ENCODE peak calls at places on chromosomes 1 and 21, in seven cellular contexts. W, V, G, R, C, N and E are unnamed samples.

GRCh38 chr1:185408675-185409270 is 91.7 kb upstream of the IVNS1ABP start:
- DNase-seq in G (no peak), W (no peak), V (no peak), N (no peak), C (no peak), R (no peak), E (no peak)

GRCh38 chr1:4171480-4172450 is 271.7 kb upstream of the C1orf174 start:
- DNase-seq in N (no peak), W (no peak), V (no peak), R (peak), G (no peak), C (no peak), E (no peak)

GRCh38 chr1:181135815-181136737 is 47.6 kb downstream of the IER5 start:
- DNase-seq in G (no peak), C (peak), N (peak), V (peak), W (peak), R (no peak), E (no peak)

GRCh38 chr1:247131236-247131635 is 27.1 kb upstream of the ZNF669 start:
- DNase-seq in V (no peak), W (no peak), R (no peak), N (no peak), C (no peak), G (no peak), E (no peak)

GRCh38 chr1:19488136-19488535 is 2.8 kb upstream of the CAPZB start:
- DNase-seq in V (peak), N (peak), G (no peak), W (no peak), R (no peak), C (no peak), E (no peak)

GRCh38 chr1:54843449-54843848 is 42.3 kb upstream of the TTC22 start:
- DNase-seq in W (no peak), R (no peak), G (no peak), V (no peak), C (no peak), N (no peak), E (no peak)

GRCh38 chr1:168161459-168161858 is 17.3 kb upstream of the TIPRL start:
- DNase-seq in N (no peak), C (no peak), G (no peak), V (peak), W (no peak), R (no peak), E (no peak)

GRCh38 chr1:243731301-243731891 is 118.6 kb downstream of the AKT3 start:
- DNase-seq in G (no peak), C (no peak), R (no peak), W (peak), V (peak), N (peak), E (peak)

GRCh38 chr1:93328809-93329477 is 16.8 kb upstream of the DR1 start:
- DNase-seq in G (no peak), W (no peak), C (peak), V (no peak), N (peak), R (no peak), E (no peak)

GRCh38 chr1:111422546-111423391 is 4.8 kb downstream of the OVGP1 start:
- DNase-seq in C (no peak), W (peak), N (no peak), R (no peak), G (peak), V (no peak), E (no peak)

GRCh38 chr1:117268926-117269378 is 58.2 kb upstream of the VTCN1 start:
- DNase-seq in V (no peak), C (no peak), W (peak), G (no peak), R (no peak), N (peak), E (no peak)

GRCh38 chr1:225882699-225883615 is 777 bp upstream of the TMEM63A start:
- DNase-seq in V (peak), N (peak), C (no peak), G (peak), R (no peak), W (no peak), E (peak)

GRCh38 chr1:9715536-9716226 is 64.2 kb downstream of the PIK3CD start:
- DNase-seq in R (no peak), V (no peak), G (no peak), C (no peak), W (no peak), N (no peak), E (no peak)

GRCh38 chr1:156319664-156320063 is 18.4 kb downstream of the CCT3 start:
- DNase-seq in W (peak), N (peak), G (no peak), C (no peak), V (peak), R (no peak), E (no peak)

GRCh38 chr1:68717330-68717729 is 220.4 kb upstream of the DEPDC1 start:
- DNase-seq in R (no peak), G (no peak), V (no peak), N (no peak), C (no peak), W (no peak), E (no peak)

GRCh38 chr1:46248122-46248920 is 758 bp downstream of the RAD54L start:
- DNase-seq in G (peak), R (no peak), W (peak), N (no peak), V (no peak), C (no peak), E (no peak)

GRCh38 chr1:241423541-241424479 is 66.8 kb upstream of the RGS7 start:
- DNase-seq in R (no peak), N (peak), G (no peak), V (peak), C (peak), W (peak), E (peak)

GRCh38 chr1:241419986-241420385 is 63.0 kb upstream of the RGS7 start:
- DNase-seq in C (no peak), R (no peak), V (no peak), W (no peak), G (no peak), N (no peak), E (no peak)

GRCh38 chr1:241424480-241424971 is 67.5 kb upstream of the RGS7 start:
- DNase-seq in V (no peak), R (no peak), G (no peak), N (no peak), W (no peak), C (no peak), E (no peak)
- H3K4me3 ChIP-seq in V (peak), R (peak), G (peak), N (peak), W (no peak), C (peak), E (peak)

GRCh38 chr21:39022901-39023693 is 160.2 kb downstream of the PSMG1 start:
- DNase-seq in G (peak), W (no peak), N (peak), V (peak), R (no peak), C (no peak), E (no peak)
- TF ChIP-seq CTCF in G (peak), W (peak), N (peak), V (no peak), R (no peak), C (no peak), E (no peak)

GRCh38 chr1:47443530-47444316 is 5.9 kb downstream of the FOXD2 start:
- DNase-seq in R (no peak), C (no peak), G (no peak), V (no peak), N (no peak), W (no peak), E (no peak)
- H3K4me3 ChIP-seq in R (peak), C (no peak), G (no peak), V (no peak), N (no peak), W (no peak), E (no peak)

GRCh38 chr1:196910208-196910607 is 22.4 kb downstream of the CFHR4 start:
- DNase-seq in N (no peak), V (peak), G (no peak), C (no peak), W (peak), R (no peak), E (no peak)
- TF ChIP-seq CTCF in N (no peak), V (no peak), G (no peak), C (peak), W (peak), R (no peak), E (no peak)

DNA sequence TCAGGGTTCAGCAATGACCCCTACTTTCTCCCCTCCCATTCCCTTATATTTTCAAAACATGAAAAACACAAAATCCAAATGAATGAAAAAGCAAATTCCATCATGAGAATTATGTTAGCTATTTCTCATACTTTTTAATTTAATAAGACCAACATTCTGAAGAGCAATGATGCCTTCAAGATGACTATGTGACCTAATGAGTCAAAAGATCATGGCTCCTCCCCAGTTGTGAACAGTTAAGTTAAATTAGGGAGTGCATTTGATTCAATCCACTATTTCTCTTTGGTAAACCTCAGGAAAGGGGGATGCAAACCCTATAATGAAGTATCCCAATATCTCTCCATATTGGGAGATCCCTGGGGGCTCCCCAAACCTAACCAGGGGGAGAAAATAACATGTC is 36.5 kb downstream of the PUM1 start:
- DNase-seq in W (peak), N (no peak), R (no peak), G (no peak), V (no peak), C (no peak), E (no peak)
- H3K4me3 ChIP-seq in W (no peak), N (no peak), R (no peak), G (no peak), V (no peak), C (no peak), E (no peak)